ENCODE peak calls at places on chromosomes 2 and 18, in nine cellular contexts. M is progenitor cell of endocrine pancreas; B is HFFc6; X is osteoblast; P is mesendoderm; A is type B pancreatic cell; T is stimulated activated CD8-positive, alpha-beta memory T cell treated with anti-CD3 and anti-CD28 coated beads, Interleukin-2, amount 100 ng/mL, for 48 hours; O is A549; F is AG04449. G is an unnamed sample.

GRCh38 chr2:196233808-196234501 is 62.6 kb upstream of the STK17B start:
- DNase-seq in A (no peak), M (no peak), B (no peak), T (no peak), F (no peak), P (no peak), X (no peak), O (no peak), G (no peak)

GRCh38 chr2:138814123-138814883 is 34.1 kb upstream of the NXPH2 start:
- DNase-seq in P (peak; percentile 54), T (no peak), M (no peak), B (no peak), A (no peak), F (no peak), O (no peak), X (no peak), G (no peak)

GRCh38 chr2:149953627-149954026 is 366.1 kb upstream of the MMADHC start:
- DNase-seq in T (no peak), F (no peak), X (no peak), O (no peak), A (no peak), P (no peak), M (no peak), B (no peak), G (no peak)

GRCh38 chr2:9382604-9383235 is 40.6 kb downstream of the ITGB1BP1 start:
- DNase-seq in O (no peak), X (peak; percentile 46), F (no peak), B (peak; percentile 11), T (no peak), P (no peak), M (no peak), A (no peak), G (peak; percentile 72)

GRCh38 chr2:69943841-69944604 is 17.4 kb downstream of the ASPRV1 start:
- DNase-seq in P (no peak), A (no peak), X (no peak), M (no peak), B (no peak), F (no peak), O (no peak), T (no peak), G (no peak)

GRCh38 chr2:177474904-177475474 is 82.4 kb downstream of the AGPS start:
- DNase-seq in M (no peak), A (no peak), X (no peak), T (no peak), O (no peak), F (no peak), B (peak; percentile 29), P (peak; percentile 82), G (peak; percentile 26)

GRCh38 chr18:78675231-78675630 is 304.4 kb upstream of the SALL3 start:
- DNase-seq in F (no peak), A (no peak), M (no peak), X (no peak), B (no peak), T (no peak), P (no peak), O (no peak), G (no peak)

GRCh38 chr2:133676392-133677130 is 108.3 kb upstream of the NCKAP5 start:
- DNase-seq in P (peak; percentile 56), F (no peak), A (no peak), O (no peak), M (no peak), X (peak; percentile 56), B (peak; percentile 26), T (no peak), G (no peak)

GRCh38 chr2:48137829-48138228 is 231.5 kb upstream of the FBXO11 start:
- DNase-seq in M (no peak), A (no peak), B (no peak), T (no peak), X (no peak), P (no peak), O (no peak), F (no peak), G (no peak)

GRCh38 chr2:199940373-199940772 is 14.9 kb downstream of the TYW5 start:
- DNase-seq in X (no peak), M (no peak), A (no peak), P (peak; percentile 55), B (peak; percentile 23), O (peak; percentile 16), T (no peak), F (no peak), G (no peak)

GRCh38 chr2:32278476-32278853 is 761 bp downstream of the YIPF4 start:
- DNase-seq in B (no peak), M (no peak), A (no peak), T (no peak), X (no peak), P (no peak), O (no peak), F (no peak), G (no peak)

GRCh38 chr2:26572589-26572988 is 68.6 kb downstream of the CIB4 start:
- DNase-seq in X (no peak), O (no peak), A (no peak), B (no peak), T (no peak), P (peak; percentile 39), F (no peak), M (no peak), G (no peak)

GRCh38 chr2:204255068-204255467 is 290.2 kb upstream of the PARD3B start:
- DNase-seq in O (no peak), F (no peak), T (no peak), A (no peak), B (no peak), X (no peak), M (no peak), P (no peak), G (no peak)